ENCODE peak calls at places on chromosome 12, in ten cellular contexts. S is mesothelial cell of epicardium, B is GM13977, H is Calu3, T is adrenal gland, Z is fibroblast of lung, R is foreskin fibroblast, X is fibroblast of mammary gland, D is fibroblast of pulmonary artery, E is GM12878. J is an unnamed sample.

GRCh38 chr12:15979096-15980091 is 68.3 kb downstream of the DERA start:
- DNase-seq in S (no peak), B (no peak), H (peak), T (peak), Z (peak), R (peak), X (peak), D (peak), E (no peak), J (no peak)

GRCh38 chr12:7060353-7060954 is at the start of gene C1S:
- DNase-seq in S (peak), B (no peak), H (peak), T (peak), Z (peak), R (peak), X (peak), D (peak), E (no peak), J (no peak)

GRCh38 chr12:27024291-27024690 is 1.9 kb downstream of the MED21 start:
- DNase-seq in S (no peak), B (no peak), H (no peak), T (no peak), Z (peak), R (no peak), X (peak), D (peak), E (no peak), J (no peak)

GRCh38 chr12:22514875-22515274 is 29.5 kb downstream of the C2CD5 start:
- DNase-seq in S (no peak), B (no peak), H (no peak), T (no peak), Z (no peak), R (no peak), X (no peak), D (no peak), E (no peak), J (no peak)

GRCh38 chr12:62758216-62758615 is 176.7 kb downstream of the PPM1H start:
- DNase-seq in S (no peak), B (no peak), H (no peak), T (no peak), Z (peak), R (peak), X (peak), D (no peak), E (no peak), J (no peak)

GRCh38 chr12:29667011-29667410 is 116.7 kb downstream of the TMTC1 start:
- DNase-seq in S (no peak), B (no peak), H (no peak), T (no peak), Z (no peak), R (no peak), X (no peak), D (no peak), E (no peak), J (no peak)

GRCh38 chr12:54411398-54412241 is 7.4 kb downstream of the ITGA5 start:
- DNase-seq in S (no peak), B (no peak), H (no peak), T (peak), Z (peak), R (peak), X (peak), D (peak), E (no peak), J (peak)

GRCh38 chr12:111438501-111438900 is 32.8 kb downstream of the SH2B3 start:
- DNase-seq in S (peak), B (no peak), H (peak), T (no peak), Z (peak), R (no peak), X (peak), D (peak), E (no peak), J (peak)

GRCh38 chr12:47963340-47964040 is at the start of gene TMEM106C:
- DNase-seq in S (peak), B (peak), H (peak), T (peak), Z (peak), R (peak), X (peak), D (peak), E (peak), J (peak)

GRCh38 chr12:43957732-43958131 is 121.9 kb downstream of the TMEM117 start:
- DNase-seq in S (no peak), B (peak), H (peak), T (no peak), Z (peak), R (peak), X (peak), D (peak), E (peak), J (no peak)

GRCh38 chr12:32897276-32897615 is 669 bp upstream of the PKP2 start:
- DNase-seq in S (no peak), B (no peak), H (no peak), T (no peak), Z (peak), R (no peak), X (no peak), D (peak), E (no peak), J (no peak)

GRCh38 chr12:76275511-76276093 is 72.6 kb downstream of the BBS10 start:
- DNase-seq in S (no peak), B (no peak), H (no peak), T (no peak), Z (no peak), R (no peak), X (no peak), D (no peak), E (no peak), J (no peak)

GRCh38 chr12:116015525-116015924 is 262.0 kb downstream of the MED13L start:
- DNase-seq in S (no peak), B (peak), H (no peak), T (peak), Z (peak), R (peak), X (peak), D (peak), E (no peak), J (no peak)

GRCh38 chr12:6211421-6211869 is 11.2 kb downstream of the CD9 start:
- DNase-seq in S (no peak), B (no peak), H (no peak), T (no peak), Z (peak), R (peak), X (peak), D (no peak), E (no peak), J (no peak)

GRCh38 chr12:42568952-42569916 is 20.3 kb downstream of the PRICKLE1 start:
- DNase-seq in S (no peak), B (peak), H (no peak), T (no peak), Z (peak), R (no peak), X (peak), D (peak), E (peak), J (no peak)

GRCh38 chr12:132508248-132508740 is 18.3 kb downstream of the FBRSL1 start:
- DNase-seq in S (no peak), B (no peak), H (no peak), T (no peak), Z (no peak), R (no peak), X (no peak), D (no peak), E (no peak), J (no peak)

GRCh38 chr12:96786808-96787207 is 120.2 kb upstream of the NEDD1 start:
- DNase-seq in S (no peak), B (no peak), H (no peak), T (no peak), Z (no peak), R (no peak), X (no peak), D (no peak), E (no peak), J (no peak)

GRCh38 chr12:122819209-122819805 is 15.9 kb upstream of the HIP1R start:
- DNase-seq in S (no peak), B (no peak), H (no peak), T (no peak), Z (no peak), R (no peak), X (no peak), D (no peak), E (no peak), J (no peak)

GRCh38 chr12:51531982-51532497 is 59.0 kb upstream of the SCN8A start:
- DNase-seq in S (peak), B (peak), H (peak), T (peak), Z (peak), R (peak), X (peak), D (peak), E (peak), J (peak)

GRCh38 chr12:64137117-64137516 is 85.0 kb downstream of the KICS2 start:
- DNase-seq in S (no peak), B (no peak), H (no peak), T (no peak), Z (no peak), R (peak), X (peak), D (no peak), E (no peak), J (no peak)

GRCh38 chr12:1926274-1926673 is 7.8 kb upstream of the CACNA2D4 start:
- DNase-seq in S (no peak), B (no peak), H (no peak), T (no peak), Z (no peak), R (no peak), X (no peak), D (no peak), E (no peak), J (no peak)

GRCh38 chr12:163406-163986 is 50.5 kb downstream of the SLC6A12 start:
- DNase-seq in S (no peak), B (no peak), H (no peak), T (no peak), Z (no peak), R (no peak), X (no peak), D (no peak), E (no peak), J (no peak)

DNA sequence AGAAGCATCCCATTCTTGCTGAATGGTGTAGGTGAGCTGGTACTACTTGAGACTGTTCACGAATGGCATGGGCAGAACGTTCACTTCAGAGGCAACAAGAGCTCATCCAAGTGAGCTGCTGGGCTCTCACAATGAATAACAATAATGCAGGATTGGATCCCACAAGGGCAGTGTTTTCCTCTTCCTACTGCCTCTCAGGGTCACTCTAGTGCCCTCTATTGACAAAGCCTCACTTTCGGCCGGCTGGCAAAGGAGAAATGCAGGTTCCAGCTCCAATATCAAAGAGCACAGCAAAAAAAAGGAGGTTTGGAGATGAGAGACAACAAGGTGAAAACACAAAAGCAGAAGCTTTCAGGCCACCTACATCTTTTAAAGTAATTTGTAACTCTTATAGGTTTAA is 74.6 kb upstream of the MYF6 start:
- DNase-seq in S (no peak), B (no peak), H (peak), T (peak), Z (no peak), R (no peak), X (peak), D (no peak), E (no peak), J (no peak)
- TF ChIP-seq CTCF in S (no peak), B (peak), H (no peak), T (no peak), Z (peak), R (peak), X (peak), D (peak), E (peak), J (no peak)

GRCh38 chr12:98954506-98954905 is 309.4 kb downstream of the APAF1 start:
- DNase-seq in S (no peak), B (no peak), H (no peak), T (no peak), Z (no peak), R (no peak), X (no peak), D (no peak), E (no peak), J (no peak)
- TF ChIP-seq CTCF in S (no peak), B (no peak), H (no peak), T (no peak), Z (no peak), R (no peak), X (no peak), D (no peak), E (no peak), J (no peak)

GRCh38 chr12:106285993-106286392 is 16.5 kb upstream of the TCP11L2 start:
- DNase-seq in S (no peak), B (no peak), H (no peak), T (no peak), Z (no peak), R (no peak), X (no peak), D (no peak), E (no peak), J (no peak)

GRCh38 chr12:106280101-106280500 is 22.4 kb upstream of the TCP11L2 start:
- DNase-seq in S (no peak), B (no peak), H (no peak), T (no peak), Z (no peak), R (no peak), X (no peak), D (no peak), E (no peak), J (no peak)

GRCh38 chr12:106281056-106281782 is 21.3 kb upstream of the TCP11L2 start:
- DNase-seq in S (no peak), B (no peak), H (no peak), T (no peak), Z (no peak), R (no peak), X (no peak), D (no peak), E (no peak), J (no peak)

GRCh38 chr12:106284294-106285105 is 18.0 kb upstream of the TCP11L2 start:
- DNase-seq in S (no peak), B (no peak), H (no peak), T (peak), Z (no peak), R (no peak), X (no peak), D (no peak), E (no peak), J (no peak)

DNA sequence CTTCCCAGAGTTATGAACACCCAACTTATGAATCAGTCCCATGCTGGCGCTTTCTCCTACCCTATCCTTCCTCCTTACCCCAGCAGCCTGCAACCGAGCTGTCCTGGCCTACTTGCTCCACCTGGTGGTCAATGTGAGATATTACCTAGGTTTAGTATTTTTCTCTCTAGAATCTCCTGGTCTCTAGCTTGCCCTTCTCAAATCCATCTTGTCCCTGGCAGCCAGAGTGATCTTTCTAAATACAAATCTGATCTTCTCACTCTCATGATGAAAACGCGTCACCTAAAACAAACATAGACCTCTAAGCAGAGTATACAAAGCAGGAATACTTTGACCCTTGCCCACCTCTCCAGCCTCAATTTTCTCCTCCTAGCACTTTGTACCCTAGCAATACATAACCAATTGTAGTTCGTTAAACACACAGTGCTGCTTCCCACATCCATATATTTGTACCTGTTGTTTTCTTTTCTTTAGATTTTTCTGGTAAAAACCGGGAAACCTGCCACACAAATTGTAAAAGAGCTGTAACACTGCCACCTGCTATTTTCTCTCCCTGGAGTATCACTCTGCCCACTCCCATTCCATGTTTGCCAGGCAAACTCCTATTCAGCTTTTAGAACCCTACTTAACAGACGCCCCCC is 20.0 kb upstream of the TCP11L2 start:
- DNase-seq in S (no peak), B (peak), H (peak), T (peak), Z (peak), R (peak), X (peak), D (peak), E (no peak), J (no peak)
- TF ChIP-seq CTCF in S (peak), B (peak), H (peak), T (peak), Z (peak), R (peak), X (peak), D (peak), E (peak), J (peak)

DNA sequence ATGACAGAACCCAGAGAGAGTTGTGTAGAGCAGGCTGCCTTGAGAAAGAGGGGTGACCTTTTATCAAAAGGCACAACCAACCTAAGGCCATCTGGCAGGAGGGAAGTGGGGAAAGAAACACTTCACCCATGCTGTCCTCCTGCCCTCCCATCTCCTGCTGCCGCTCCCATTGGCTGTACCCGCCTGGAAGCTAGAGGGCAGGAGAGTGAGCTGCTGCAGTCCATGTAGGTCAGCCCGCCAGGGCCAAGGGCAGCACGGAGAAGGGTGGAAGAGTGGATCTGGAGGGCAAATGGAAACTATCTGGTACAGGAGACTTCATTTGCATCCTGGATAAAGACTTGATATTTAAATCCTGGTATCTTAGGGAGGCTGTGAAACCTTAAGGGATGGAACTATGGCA is 11.5 kb upstream of the CABP1 start:
- DNase-seq in S (no peak), B (no peak), H (no peak), T (peak), Z (no peak), R (no peak), X (no peak), D (no peak), E (no peak), J (no peak)
- TF ChIP-seq CTCF in S (no peak), B (no peak), H (no peak), T (peak), Z (peak), R (no peak), X (no peak), D (peak), E (peak), J (no peak)

GRCh38 chr12:65169311-65170244 is at the start of gene LEMD3:
- DNase-seq in S (peak), B (peak), H (peak), T (peak), Z (peak), R (peak), X (peak), D (peak), E (peak), J (peak)
- TF ChIP-seq CTCF in S (no peak), B (no peak), H (no peak), T (peak), Z (no peak), R (no peak), X (no peak), D (no peak), E (no peak), J (no peak)

GRCh38 chr12:110227138-110227537 is 53.9 kb upstream of the ATP2A2 start:
- DNase-seq in S (no peak), B (no peak), H (no peak), T (no peak), Z (no peak), R (no peak), X (no peak), D (no peak), E (no peak), J (no peak)
- TF ChIP-seq CTCF in S (no peak), B (no peak), H (no peak), T (no peak), Z (no peak), R (no peak), X (no peak), D (no peak), E (no peak), J (no peak)